ENCODE peak calls at places on chromosomes 1 and 21, in seven cellular contexts. One of them, this sample, is unnamed.

GRCh38 chr1:221039616-221040015 is 160.4 kb downstream of the HLX start:
- DNase-seq in K562: peak
- DNase-seq in ovary: no peak
- DNase-seq in stomach: no peak
- DNase-seq in Peyer's patch: no peak
- DNase-seq in uterus: no peak
- DNase-seq in IMR-90: peak
- DNase-seq in this sample: no peak

GRCh38 chr1:183166439-183166838 is 19.6 kb upstream of the LAMC2 start:
- DNase-seq in K562: no peak
- DNase-seq in uterus: no peak
- DNase-seq in ovary: no peak
- DNase-seq in stomach: no peak
- DNase-seq in Peyer's patch: no peak
- DNase-seq in IMR-90: no peak
- DNase-seq in this sample: no peak

GRCh38 chr1:222416001-222416791 is 131.7 kb downstream of the HHIPL2 start:
- DNase-seq in K562: no peak
- DNase-seq in Peyer's patch: no peak
- DNase-seq in stomach: no peak
- DNase-seq in uterus: no peak
- DNase-seq in IMR-90: peak
- DNase-seq in ovary: no peak
- DNase-seq in this sample: no peak

GRCh38 chr1:86082183-86082582 is 74.4 kb downstream of the COL24A1 start:
- DNase-seq in IMR-90: no peak
- DNase-seq in uterus: no peak
- DNase-seq in Peyer's patch: no peak
- DNase-seq in stomach: no peak
- DNase-seq in ovary: no peak
- DNase-seq in K562: no peak
- DNase-seq in this sample: no peak

GRCh38 chr1:17658837-17659236 is 96.3 kb upstream of the ACTL8 start:
- DNase-seq in ovary: no peak
- DNase-seq in K562: no peak
- DNase-seq in stomach: no peak
- DNase-seq in Peyer's patch: no peak
- DNase-seq in IMR-90: no peak
- DNase-seq in uterus: no peak
- DNase-seq in this sample: no peak

GRCh38 chr1:9465640-9466039 is 73.6 kb upstream of the SLC25A33 start:
- DNase-seq in ovary: no peak
- DNase-seq in Peyer's patch: no peak
- DNase-seq in IMR-90: no peak
- DNase-seq in uterus: no peak
- DNase-seq in stomach: no peak
- DNase-seq in K562: no peak
- DNase-seq in this sample: no peak

GRCh38 chr1:10210841-10211804 is 753 bp downstream of the KIF1B start:
- DNase-seq in IMR-90: peak
- DNase-seq in Peyer's patch: peak
- DNase-seq in stomach: peak
- DNase-seq in uterus: peak
- DNase-seq in ovary: peak
- DNase-seq in K562: peak
- DNase-seq in this sample: peak

GRCh38 chr1:77762072-77762476 is 2.4 kb upstream of the USP33 start:
- DNase-seq in ovary: no peak
- DNase-seq in K562: peak
- DNase-seq in Peyer's patch: no peak
- DNase-seq in uterus: no peak
- DNase-seq in IMR-90: peak
- DNase-seq in stomach: no peak
- DNase-seq in this sample: no peak

GRCh38 chr1:204746838-204747442 is 61.4 kb upstream of the LRRN2 start:
- DNase-seq in ovary: no peak
- DNase-seq in uterus: peak
- DNase-seq in Peyer's patch: no peak
- DNase-seq in K562: peak
- DNase-seq in stomach: peak
- DNase-seq in IMR-90: peak
- DNase-seq in this sample: no peak

GRCh38 chr1:16101618-16102017 is 28.2 kb upstream of the FAM131C start:
- DNase-seq in K562: no peak
- DNase-seq in stomach: no peak
- DNase-seq in IMR-90: no peak
- DNase-seq in ovary: no peak
- DNase-seq in Peyer's patch: no peak
- DNase-seq in uterus: no peak
- DNase-seq in this sample: no peak

GRCh38 chr1:210330279-210330866 is 1.7 kb downstream of the HHAT start:
- DNase-seq in Peyer's patch: no peak
- DNase-seq in stomach: no peak
- DNase-seq in IMR-90: peak
- DNase-seq in ovary: no peak
- DNase-seq in K562: no peak
- DNase-seq in uterus: no peak
- DNase-seq in this sample: no peak

GRCh38 chr1:228860911-228861829 is 125.9 kb downstream of the RHOU start:
- DNase-seq in IMR-90: peak
- DNase-seq in Peyer's patch: peak
- DNase-seq in uterus: no peak
- DNase-seq in ovary: no peak
- DNase-seq in K562: no peak
- DNase-seq in stomach: peak
- DNase-seq in this sample: no peak

GRCh38 chr1:67632356-67632755 is 52.6 kb upstream of the GADD45A start:
- DNase-seq in uterus: no peak
- DNase-seq in K562: no peak
- DNase-seq in ovary: no peak
- DNase-seq in stomach: no peak
- DNase-seq in IMR-90: no peak
- DNase-seq in Peyer's patch: no peak
- DNase-seq in this sample: no peak

GRCh38 chr1:185311589-185312225 is 5.3 kb downstream of the IVNS1ABP start:
- DNase-seq in Peyer's patch: no peak
- DNase-seq in uterus: no peak
- DNase-seq in ovary: no peak
- DNase-seq in K562: no peak
- DNase-seq in IMR-90: peak
- DNase-seq in stomach: no peak
- DNase-seq in this sample: no peak

GRCh38 chr1:36085126-36085525 is 1.2 kb downstream of the TEKT2 start:
- DNase-seq in Peyer's patch: no peak
- DNase-seq in stomach: peak
- DNase-seq in K562: no peak
- DNase-seq in IMR-90: no peak
- DNase-seq in ovary: no peak
- DNase-seq in uterus: no peak
- DNase-seq in this sample: no peak

GRCh38 chr1:61887076-61887867 is 145.0 kb downstream of the PATJ start:
- DNase-seq in Peyer's patch: no peak
- DNase-seq in uterus: no peak
- DNase-seq in stomach: no peak
- DNase-seq in IMR-90: no peak
- DNase-seq in K562: no peak
- DNase-seq in ovary: no peak
- DNase-seq in this sample: no peak

GRCh38 chr21:30984897-30985296 is 53.4 kb downstream of the KRTAP19-8 start:
- DNase-seq in IMR-90: no peak
- DNase-seq in uterus: no peak
- DNase-seq in ovary: no peak
- DNase-seq in stomach: no peak
- DNase-seq in Peyer's patch: no peak
- DNase-seq in K562: no peak
- DNase-seq in this sample: no peak

GRCh38 chr1:6033986-6034749 is 11.5 kb upstream of the KCNAB2 start:
- DNase-seq in uterus: no peak
- DNase-seq in ovary: peak
- DNase-seq in IMR-90: peak
- DNase-seq in Peyer's patch: peak
- DNase-seq in K562: peak
- DNase-seq in stomach: peak
- DNase-seq in this sample: no peak

GRCh38 chr1:98323396-98323795 is 338.1 kb upstream of the SNX7 start:
- DNase-seq in uterus: no peak
- DNase-seq in IMR-90: peak
- DNase-seq in ovary: no peak
- DNase-seq in Peyer's patch: no peak
- DNase-seq in stomach: no peak
- DNase-seq in K562: no peak
- DNase-seq in this sample: no peak

GRCh38 chr1:27129225-27129624 is 25.7 kb downstream of the SLC9A1 start:
- DNase-seq in ovary: no peak
- DNase-seq in uterus: no peak
- DNase-seq in IMR-90: no peak
- DNase-seq in Peyer's patch: no peak
- DNase-seq in K562: no peak
- DNase-seq in stomach: no peak
- DNase-seq in this sample: no peak
- H3K4me3 ChIP-seq in ovary: no peak
- H3K4me3 ChIP-seq in uterus: no peak
- H3K4me3 ChIP-seq in IMR-90: no peak
- H3K4me3 ChIP-seq in Peyer's patch: no peak
- H3K4me3 ChIP-seq in K562: no peak
- H3K4me3 ChIP-seq in stomach: no peak
- H3K4me3 ChIP-seq in this sample: no peak

GRCh38 chr1:20237646-20238045 is 51.3 kb upstream of the PLA2G2C start:
- DNase-seq in Peyer's patch: no peak
- DNase-seq in uterus: no peak
- DNase-seq in IMR-90: no peak
- DNase-seq in ovary: no peak
- DNase-seq in K562: no peak
- DNase-seq in stomach: no peak
- DNase-seq in this sample: no peak

GRCh38 chr1:20229191-20229590 is 42.9 kb upstream of the PLA2G2C start:
- DNase-seq in uterus: no peak
- DNase-seq in K562: no peak
- DNase-seq in ovary: no peak
- DNase-seq in stomach: no peak
- DNase-seq in Peyer's patch: no peak
- DNase-seq in IMR-90: no peak
- DNase-seq in this sample: no peak

GRCh38 chr1:20234761-20235540 is 48.6 kb upstream of the PLA2G2C start:
- DNase-seq in ovary: no peak
- DNase-seq in Peyer's patch: no peak
- DNase-seq in IMR-90: no peak
- DNase-seq in uterus: no peak
- DNase-seq in stomach: no peak
- DNase-seq in K562: no peak
- DNase-seq in this sample: no peak

GRCh38 chr1:20233866-20234265 is 47.5 kb upstream of the PLA2G2C start:
- DNase-seq in uterus: no peak
- DNase-seq in IMR-90: no peak
- DNase-seq in ovary: no peak
- DNase-seq in K562: no peak
- DNase-seq in Peyer's patch: no peak
- DNase-seq in stomach: no peak
- DNase-seq in this sample: no peak

GRCh38 chr1:20233394-20233793 is 47.1 kb upstream of the PLA2G2C start:
- DNase-seq in stomach: no peak
- DNase-seq in Peyer's patch: no peak
- DNase-seq in ovary: no peak
- DNase-seq in IMR-90: peak
- DNase-seq in K562: peak
- DNase-seq in uterus: no peak
- DNase-seq in this sample: no peak
- TF ChIP-seq POLR2A in stomach: no peak
- TF ChIP-seq POLR2A in Peyer's patch: no peak
- TF ChIP-seq POLR2A in ovary: no peak
- TF ChIP-seq POLR2A in IMR-90: no peak
- TF ChIP-seq POLR2A in K562: no peak
- TF ChIP-seq POLR2A in uterus: no peak
- TF ChIP-seq POLR2A in this sample: no peak

GRCh38 chr21:42861311-42862122 is 17.8 kb downstream of the WDR4 start:
- DNase-seq in stomach: no peak
- DNase-seq in K562: no peak
- DNase-seq in ovary: no peak
- DNase-seq in Peyer's patch: no peak
- DNase-seq in uterus: no peak
- DNase-seq in IMR-90: no peak
- DNase-seq in this sample: no peak

GRCh38 chr21:42864286-42864685 is 15.1 kb downstream of the WDR4 start:
- DNase-seq in uterus: no peak
- DNase-seq in stomach: no peak
- DNase-seq in IMR-90: no peak
- DNase-seq in ovary: no peak
- DNase-seq in Peyer's patch: no peak
- DNase-seq in K562: no peak
- DNase-seq in this sample: no peak

GRCh38 chr21:42862123-42862475 is 17.2 kb downstream of the WDR4 start:
- DNase-seq in K562: no peak
- DNase-seq in uterus: no peak
- DNase-seq in Peyer's patch: no peak
- DNase-seq in IMR-90: no peak
- DNase-seq in stomach: no peak
- DNase-seq in ovary: no peak
- DNase-seq in this sample: no peak

GRCh38 chr21:42863504-42863870 is 15.9 kb downstream of the WDR4 start:
- DNase-seq in uterus: no peak
- DNase-seq in ovary: no peak
- DNase-seq in K562: no peak
- DNase-seq in stomach: no peak
- DNase-seq in Peyer's patch: no peak
- DNase-seq in IMR-90: no peak
- DNase-seq in this sample: no peak

GRCh38 chr21:42862774-42863503 is 16.4 kb downstream of the WDR4 start:
- DNase-seq in ovary: no peak
- DNase-seq in IMR-90: no peak
- DNase-seq in stomach: peak
- DNase-seq in Peyer's patch: peak
- DNase-seq in K562: no peak
- DNase-seq in uterus: no peak
- DNase-seq in this sample: no peak
- TF ChIP-seq CTCF in ovary: no peak
- TF ChIP-seq CTCF in IMR-90: no peak
- TF ChIP-seq CTCF in stomach: no peak
- TF ChIP-seq CTCF in Peyer's patch: no peak
- TF ChIP-seq CTCF in K562: no peak
- TF ChIP-seq CTCF in uterus: no peak
- TF ChIP-seq CTCF in this sample: no peak

DNA sequence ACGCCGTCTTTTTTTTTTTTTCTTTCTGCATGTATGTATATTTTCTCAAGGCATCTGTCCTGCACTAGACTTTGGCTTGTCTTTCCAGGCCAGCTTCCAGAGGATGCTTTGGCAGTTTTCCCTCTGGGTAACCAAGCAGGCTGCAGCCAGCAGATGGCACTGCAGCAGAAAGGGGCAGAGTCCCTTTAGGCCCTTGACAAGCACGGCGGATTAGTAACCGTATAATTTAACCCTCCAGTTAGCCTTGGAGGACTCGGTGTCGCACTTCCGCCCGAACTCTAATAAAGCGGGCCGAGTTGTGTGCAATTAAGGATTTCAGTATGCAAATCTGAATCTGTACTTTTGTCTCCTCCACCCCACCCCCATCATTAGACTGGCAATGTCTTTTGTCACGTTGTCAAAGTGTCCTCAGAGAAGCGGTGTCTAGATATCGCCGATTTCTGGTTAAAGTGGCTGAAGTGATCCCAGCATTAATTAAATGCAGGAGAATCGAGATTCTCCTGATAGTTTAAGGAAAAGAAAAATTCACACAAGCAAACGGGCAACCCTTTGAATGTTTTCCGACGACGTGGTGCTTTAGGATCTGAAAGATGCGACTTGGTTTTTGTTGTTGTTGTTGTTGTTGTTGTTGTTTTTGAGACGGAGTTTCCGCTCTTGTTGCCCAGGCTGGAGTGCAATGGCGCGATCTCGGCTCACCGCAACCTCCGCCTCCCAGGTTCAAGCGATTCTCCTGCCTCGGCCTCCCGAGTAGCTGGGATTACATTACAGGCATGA is 1.1 kb upstream of the TMEM167B start:
- DNase-seq in K562: peak
- DNase-seq in uterus: no peak
- DNase-seq in IMR-90: peak
- DNase-seq in Peyer's patch: peak
- DNase-seq in ovary: peak
- DNase-seq in stomach: peak
- DNase-seq in this sample: no peak
- H3K4me3 ChIP-seq in K562: peak
- H3K4me3 ChIP-seq in uterus: peak
- H3K4me3 ChIP-seq in IMR-90: no peak
- H3K4me3 ChIP-seq in Peyer's patch: peak
- H3K4me3 ChIP-seq in ovary: peak
- H3K4me3 ChIP-seq in stomach: peak
- H3K4me3 ChIP-seq in this sample: peak

This sample was measured in esophagus squamous epithelium.